ENCODE peak calls at places on chromosomes 7 and 10, in seven cellular contexts. N is stimulated activated naive B cell treated with anti-CD40 and anti-IgM and Interleukin-4, amounts not matched to agents 10 μg/mL and 1 μg/mL and 100 μg/mL, for 72 hours; A is NCI-H1092; C is NCI-H1105 treated with DMSO at 0.1 percent for 48 hours; J is pulmonary artery endothelial cell; E is cardiac fibroblast; M is H7. O is an unnamed sample.

GRCh38 chr10:61757525-61758397 is 95.0 kb downstream of the CABCOCO1 start:
- DNase-seq in N (no peak), A (no peak), C (no peak), J (peak; percentile 33), E (peak; percentile 77), M (no peak), O (peak; percentile 63)

GRCh38 chr7:118872568-118872967 is 648.1 kb downstream of the ANKRD7 start:
- DNase-seq in N (no peak), A (no peak), C (peak; percentile 12), J (no peak), E (no peak), M (no peak), O (peak; percentile 66)

GRCh38 chr10:62083868-62084267 is 182.4 kb downstream of the ARID5B start:
- DNase-seq in N (no peak), A (peak; percentile 42), C (peak; percentile 78), J (no peak), E (peak; percentile 91), M (no peak), O (peak; percentile 80)

GRCh38 chr10:99548041-99548530 is 15.3 kb downstream of the NKX2-3 start:
- DNase-seq in N (no peak), A (no peak), C (no peak), J (peak; percentile 8), E (no peak), M (peak; percentile 74), O (peak; percentile 43)

GRCh38 chr7:128665057-128665456 is 7.0 kb upstream of the GARIN1A start:
- DNase-seq in N (no peak), A (no peak), C (no peak), J (no peak), E (no peak), M (no peak), O (no peak)

GRCh38 chr10:28403090-28403489 is 100.2 kb upstream of the MPP7 start:
- DNase-seq in N (no peak), A (no peak), C (no peak), J (no peak), E (no peak), M (no peak), O (no peak)

GRCh38 chr10:112738586-112739218 is 211.3 kb upstream of the TCF7L2 start:
- DNase-seq in N (no peak), A (no peak), C (no peak), J (no peak), E (peak; percentile 19), M (no peak), O (no peak)

GRCh38 chr7:99235925-99236324 is 28.0 kb upstream of the KPNA7 start:
- DNase-seq in N (no peak), A (no peak), C (no peak), J (no peak), E (no peak), M (no peak), O (no peak)

GRCh38 chr10:123331438-123331837 is 177.2 kb downstream of the BUB3 start:
- DNase-seq in N (no peak), A (no peak), C (peak; percentile 29), J (no peak), E (peak; percentile 7), M (no peak), O (no peak)

GRCh38 chr7:17560516-17560915 is 262.1 kb downstream of the AHR start:
- DNase-seq in N (no peak), A (no peak), C (no peak), J (no peak), E (no peak), M (no peak), O (peak; percentile 94)

GRCh38 chr10:70459771-70460490 is 18.4 kb upstream of the NODAL start:
- DNase-seq in N (no peak), A (no peak), C (no peak), J (no peak), E (no peak), M (peak; percentile 78), O (no peak)

GRCh38 chr10:71293446-71294090 is 25.5 kb upstream of the SLC29A3 start:
- DNase-seq in N (no peak), A (no peak), C (no peak), J (no peak), E (no peak), M (no peak), O (peak; percentile 32)

GRCh38 chr7:69389220-69389619 is 209.1 kb upstream of the AUTS2 start:
- DNase-seq in N (no peak), A (no peak), C (no peak), J (no peak), E (no peak), M (no peak), O (no peak)

GRCh38 chr7:75982306-75983064 is 11.9 kb downstream of the TMEM120A start:
- DNase-seq in N (no peak), A (no peak), C (no peak), J (no peak), E (no peak), M (peak; percentile 48), O (no peak)

GRCh38 chr7:90461216-90461615 is 8.2 kb upstream of the PTTG1IP2 start:
- DNase-seq in N (no peak), A (no peak), C (no peak), J (no peak), E (peak; percentile 23), M (no peak), O (peak; percentile 14)

GRCh38 chr7:15628876-15629275 is 57.6 kb downstream of the MEOX2 start:
- DNase-seq in N (no peak), A (no peak), C (no peak), J (no peak), E (no peak), M (no peak), O (no peak)

GRCh38 chr7:3097734-3098133 is 54.1 kb upstream of the CARD11 start:
- DNase-seq in N (no peak), A (no peak), C (no peak), J (no peak), E (no peak), M (no peak), O (no peak)

GRCh38 chr7:105125745-105126144 is 111.7 kb downstream of the KMT2E start:
- DNase-seq in N (no peak), A (no peak), C (no peak), J (no peak), E (no peak), M (no peak), O (no peak)

GRCh38 chr10:96556003-96556402 is 30.8 kb downstream of the TM9SF3 start:
- DNase-seq in N (no peak), A (no peak), C (peak; percentile 29), J (no peak), E (peak; percentile 20), M (peak; percentile 10), O (peak; percentile 16)

GRCh38 chr10:21920633-21921032 is 82.9 kb downstream of the DNAJC1 start:
- DNase-seq in N (no peak), A (no peak), C (no peak), J (no peak), E (no peak), M (no peak), O (no peak)

GRCh38 chr7:23022258-23022745 is 8.4 kb upstream of the HYCC1 start:
- DNase-seq in N (no peak), A (no peak), C (no peak), J (no peak), E (peak; percentile 87), M (no peak), O (peak; percentile 52)

GRCh38 chr7:28551311-28551710 is 139.0 kb downstream of the CREB5 start:
- DNase-seq in N (no peak), A (no peak), C (no peak), J (no peak), E (no peak), M (no peak), O (no peak)

GRCh38 chr10:96675846-96676245 is 44.5 kb downstream of the PIK3AP1 start:
- DNase-seq in N (no peak), A (no peak), C (no peak), J (no peak), E (no peak), M (no peak), O (no peak)

GRCh38 chr10:11489591-11489990 is 121.9 kb downstream of the USP6NL start:
- DNase-seq in N (no peak), A (no peak), C (no peak), J (no peak), E (no peak), M (no peak), O (no peak)

GRCh38 chr10:130873636-130874035 is 437.9 kb downstream of the TCERG1L start:
- DNase-seq in N (no peak), A (no peak), C (no peak), J (no peak), E (no peak), M (no peak), O (no peak)

GRCh38 chr10:22832851-22833250 is 95.0 kb upstream of the ARMC3 start:
- DNase-seq in N (no peak), A (no peak), C (no peak), J (no peak), E (no peak), M (no peak), O (no peak)

GRCh38 chr7:94053532-94053931 is 49.4 kb upstream of the BET1 start:
- DNase-seq in N (no peak), A (no peak), C (no peak), J (no peak), E (no peak), M (no peak), O (no peak)

GRCh38 chr10:5775705-5776104 is 37.5 kb downstream of the GDI2 start:
- DNase-seq in N (no peak), A (no peak), C (no peak), J (no peak), E (no peak), M (peak; percentile 19), O (no peak)

GRCh38 chr10:62597226-62597625 is 207.3 kb upstream of the ADO start:
- DNase-seq in N (no peak), A (no peak), C (no peak), J (no peak), E (no peak), M (no peak), O (no peak)

GRCh38 chr10:58637372-58637771 is 124.7 kb downstream of the BICC1 start:
- DNase-seq in N (no peak), A (no peak), C (no peak), J (no peak), E (peak; percentile 78), M (no peak), O (no peak)

O was measured in MCF 10A.